ENCODE peak calls at places on chromosome 10, in four cellular contexts. N is adipocyte, P is GM23248, K is PC-3. U is an unnamed sample. For H3K4me1, the result is how much of the 10 kb centered on the place peaks cover.

GRCh38 chr10:34045571-34046190 is 711.2 kb upstream of the NRP1 start:
- DNase-seq in P (peak), N (peak), K (peak), U (no peak)

GRCh38 chr10:124138195-124138882 is 44.9 kb upstream of the CHST15 start:
- DNase-seq in N (peak), K (no peak), P (peak), U (no peak)

GRCh38 chr10:113329121-113329596 is 223.7 kb upstream of the HABP2 start:
- DNase-seq in K (peak), N (peak), P (peak), U (no peak)

GRCh38 chr10:97717627-97718026 is 4.1 kb downstream of the MARVELD1 start:
- DNase-seq in K (no peak), P (no peak), N (no peak), U (no peak)

GRCh38 chr10:90484518-90484917 is 373.3 kb downstream of the HTR7 start:
- DNase-seq in P (no peak), N (no peak), K (peak), U (no peak)

GRCh38 chr10:63197304-63198092 is 64.4 kb downstream of the NRBF2 start:
- DNase-seq in K (no peak), P (peak), N (peak), U (no peak)

GRCh38 chr10:131264110-131264788 is 47.3 kb downstream of the TCERG1L start:
- DNase-seq in N (no peak), K (no peak), P (no peak), U (no peak)

GRCh38 chr10:117790621-117791020 is 248.1 kb downstream of the EMX2 start:
- DNase-seq in N (no peak), K (no peak), P (no peak), U (no peak)

GRCh38 chr10:92290076-92290836 is 622 bp downstream of the CPEB3 start:
- DNase-seq in P (peak), K (peak), N (peak), U (peak)

GRCh38 chr10:123922126-123922525 is 30.5 kb upstream of the CPXM2 start:
- DNase-seq in K (no peak), P (no peak), N (no peak), U (no peak)

GRCh38 chr10:93248583-93249227 is 175.0 kb downstream of the CYP26A1 start:
- DNase-seq in N (no peak), K (no peak), P (no peak), U (no peak)

GRCh38 chr10:112137381-112137987 is 46.1 kb downstream of the GPAM start:
- DNase-seq in K (peak), P (peak), N (peak), U (peak)

GRCh38 chr10:31618541-31619291 is 299.7 kb downstream of the ZEB1 start:
- DNase-seq in K (no peak), P (peak), N (peak), U (no peak)

GRCh38 chr10:74227697-74228424 is 76.8 kb downstream of the ADK start:
- DNase-seq in K (peak), P (peak), N (peak), U (no peak)

GRCh38 chr10:86700851-86701617 is 32.7 kb downstream of the LDB3 start:
- DNase-seq in N (no peak), P (no peak), K (no peak), U (no peak)

GRCh38 chr10:110226555-110226925 is 19.1 kb downstream of the MXI1 start:
- DNase-seq in P (peak), K (peak), N (peak), U (peak)

GRCh38 chr10:48636231-48636630 is 31.4 kb upstream of the ARHGAP22 start:
- DNase-seq in K (no peak), N (no peak), P (no peak), U (no peak)

GRCh38 chr10:48636901-48637300 is 32.0 kb upstream of the ARHGAP22 start:
- DNase-seq in N (no peak), K (no peak), P (no peak), U (no peak)

GRCh38 chr10:48634198-48634983 is 29.5 kb upstream of the ARHGAP22 start:
- DNase-seq in P (peak), K (no peak), N (peak), U (no peak)

GRCh38 chr10:48633381-48634197 is 28.7 kb upstream of the ARHGAP22 start:
- DNase-seq in K (no peak), N (no peak), P (no peak), U (no peak)

GRCh38 chr10:48634984-48635557 is 30.2 kb upstream of the ARHGAP22 start:
- DNase-seq in N (no peak), K (no peak), P (no peak), U (no peak)
- H3K9ac ChIP-seq in N (peak), K (no peak), P (peak), U (no peak)

GRCh38 chr10:68327889-68328786 is 3.7 kb upstream of the HNRNPH3 start:
- DNase-seq in K (no peak), P (peak), N (peak), U (no peak)
- H3K4me1 ChIP-seq in K (under half), P (under half), N (under half), U (under half)

GRCh38 chr10:84996580-84996979 is 668.2 kb downstream of the CCSER2 start:
- DNase-seq in P (no peak), N (no peak), K (no peak), U (no peak)
- H3K4me3 ChIP-seq in P (no peak), N (no peak), K (no peak), U (no peak)

GRCh38 chr10:53256623-53257022 is 484.0 kb upstream of the MBL2 start:
- DNase-seq in N (no peak), P (no peak), K (peak), U (no peak)
- H3K9ac ChIP-seq in N (no peak), P (no peak), K (no peak), U (no peak)

DNA sequence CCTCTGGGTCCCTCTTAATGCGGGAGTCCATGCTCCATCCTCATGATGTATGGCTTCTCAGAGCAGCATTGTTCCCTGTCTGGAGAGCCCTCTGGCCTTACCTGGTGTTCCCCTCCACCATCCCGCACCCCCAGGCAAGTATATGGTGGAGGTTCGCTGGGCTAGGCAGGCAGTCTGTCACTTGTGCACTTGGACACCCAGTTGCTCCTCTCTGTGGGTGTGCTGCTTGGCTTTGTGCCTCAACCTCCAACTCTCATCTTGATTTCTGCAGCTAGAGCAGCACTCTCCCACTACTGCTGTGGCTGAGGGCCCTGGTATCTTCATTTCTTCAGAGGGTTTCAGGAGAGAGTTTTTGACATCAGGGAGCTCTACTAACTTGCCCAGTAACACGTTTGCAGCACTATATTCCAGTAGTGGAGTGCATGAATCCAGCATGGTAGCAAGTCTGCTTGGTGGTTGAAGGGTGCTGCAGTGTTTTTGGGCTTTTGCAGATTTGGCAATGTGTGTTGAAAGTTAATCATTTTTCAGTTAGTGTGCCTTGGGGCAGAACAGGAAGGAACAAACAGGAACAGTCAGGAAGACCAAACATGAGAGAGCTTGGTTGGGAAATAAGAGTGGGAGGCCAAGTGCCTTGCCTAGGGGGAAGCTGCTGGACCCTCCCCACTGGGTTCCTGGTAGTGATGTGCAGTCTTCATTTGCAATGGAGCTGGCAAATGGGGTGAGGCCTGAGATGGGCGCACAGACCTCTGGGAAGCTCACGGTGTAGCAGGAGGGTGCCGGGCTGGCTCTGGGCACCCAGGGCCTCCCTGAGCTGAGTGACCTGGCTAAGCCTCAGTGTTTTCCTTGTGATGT is 37.4 kb downstream of the TSPAN14 start:
- DNase-seq in P (no peak), K (no peak), N (no peak), U (no peak)
- H3K4me1 ChIP-seq in P (under half), K (under half), N (half or more), U (under half)

GRCh38 chr10:79070091-79070610 is 1.4 kb downstream of the ZMIZ1 start:
- DNase-seq in P (peak), K (peak), N (peak), U (peak)

GRCh38 chr10:79072994-79073654 is 4.4 kb downstream of the ZMIZ1 start:
- DNase-seq in K (peak), N (no peak), P (no peak), U (no peak)

GRCh38 chr10:79070611-79071534 is 2.1 kb downstream of the ZMIZ1 start:
- DNase-seq in K (peak), N (peak), P (peak), U (peak)

GRCh38 chr10:79072041-79072441 is 3.3 kb downstream of the ZMIZ1 start:
- DNase-seq in K (peak), N (no peak), P (no peak), U (no peak)

GRCh38 chr10:79071535-79071923 is 2.8 kb downstream of the ZMIZ1 start:
- DNase-seq in P (no peak), K (no peak), N (no peak), U (peak)
- H3K4me3 ChIP-seq in P (peak), K (peak), N (peak), U (peak)

DNA sequence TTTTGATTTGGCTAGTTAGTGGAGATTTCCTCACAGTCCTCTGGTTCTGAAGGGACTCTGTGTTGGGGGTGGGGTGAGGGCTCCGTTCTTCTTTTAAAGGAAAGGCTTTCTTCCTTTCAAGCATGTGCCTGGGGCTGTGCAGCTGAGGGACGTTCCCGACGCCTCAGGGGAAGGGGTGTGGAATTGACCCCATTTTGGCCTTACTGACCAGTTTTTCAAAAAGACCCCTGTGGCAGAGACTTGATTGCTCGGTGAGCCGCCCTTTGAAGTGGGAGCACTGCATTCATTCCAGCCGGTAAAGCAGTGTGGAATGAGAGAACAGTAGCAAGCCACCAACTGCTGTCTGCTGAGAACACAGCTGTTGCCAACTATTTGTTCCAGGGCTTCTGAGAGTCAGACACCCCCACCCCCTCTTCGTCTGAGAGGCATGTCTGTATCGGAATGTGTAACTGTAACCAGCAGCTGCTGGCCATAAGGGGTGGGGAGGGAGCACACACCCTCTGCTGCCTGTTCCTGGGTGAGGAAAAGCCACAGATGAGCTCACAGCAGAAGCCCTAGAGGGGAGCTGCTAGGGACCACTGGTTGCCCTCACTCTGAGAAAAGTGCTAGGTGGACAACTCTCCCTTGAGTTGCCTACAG is 33.1 kb downstream of the WBP1L start:
- DNase-seq in N (peak), K (no peak), P (peak), U (peak)
- H3K9ac ChIP-seq in N (peak), K (no peak), P (peak), U (no peak)

U was measured in neuronal stem cell.